ENCODE peak calls at places on chromosomes 13 and 19, in seven cellular contexts. C is AG10803; H is CD4-positive, CD25-positive, alpha-beta regulatory T cell; N is Caco-2; M is MG63; E is epithelial cell of esophagus; B is bronchial epithelial cell. U is an unnamed sample.

GRCh38 chr13:102326381-102327118 is 75.3 kb downstream of the FGF14 start:
- DNase-seq in C (no peak), H (no peak), N (no peak), M (no peak), E (no peak), B (no peak), U (no peak)

GRCh38 chr13:41596190-41596589 is 138.8 kb downstream of the RGCC start:
- DNase-seq in C (no peak), H (no peak), N (no peak), M (no peak), E (no peak), B (no peak), U (no peak)

GRCh38 chr13:31797154-31797775 is 57.9 kb downstream of the RXFP2 start:
- DNase-seq in C (peak; percentile 65), H (no peak), N (no peak), M (no peak), E (peak; percentile 30), B (peak; percentile 29), U (no peak)

GRCh38 chr13:109191422-109191821 is 562.0 kb downstream of the MYO16 start:
- DNase-seq in C (no peak), H (no peak), N (no peak), M (no peak), E (no peak), B (no peak), U (no peak)

GRCh38 chr13:113665582-113666323 is 1.3 kb upstream of the GRK1 start:
- DNase-seq in C (no peak), H (no peak), N (peak; percentile 30), M (no peak), E (no peak), B (no peak), U (no peak)

GRCh38 chr19:6126335-6126974 is 9.0 kb upstream of the ACSBG2 start:
- DNase-seq in C (peak; percentile 67), H (no peak), N (peak; percentile 66), M (peak; percentile 27), E (peak; percentile 83), B (peak; percentile 76), U (no peak)

GRCh38 chr13:70380809-70381208 is 272.6 kb upstream of the KLHL1 start:
- DNase-seq in C (no peak), H (no peak), N (no peak), M (no peak), E (no peak), B (no peak), U (no peak)

GRCh38 chr13:30026093-30026492 is 175.7 kb upstream of the UBL3 start:
- DNase-seq in C (peak; percentile 85), H (no peak), N (no peak), M (peak; percentile 89), E (peak; percentile 23), B (no peak), U (no peak)

GRCh38 chr19:6271721-6272410 is 7.9 kb downstream of the MLLT1 start:
- DNase-seq in C (peak; percentile 89), H (no peak), N (no peak), M (no peak), E (peak; percentile 31), B (no peak), U (no peak)

GRCh38 chr13:33379597-33379996 is 94.0 kb upstream of the STARD13 start:
- DNase-seq in C (no peak), H (no peak), N (no peak), M (no peak), E (no peak), B (no peak), U (no peak)

GRCh38 chr13:49052801-49053200 is 77.1 kb downstream of the FNDC3A start:
- DNase-seq in C (no peak), H (no peak), N (no peak), M (no peak), E (peak; percentile 24), B (no peak), U (no peak)
- H3K4me3 ChIP-seq in C (no peak overlapping the region), H (no peak overlapping the region), N (no peak overlapping the region), M (no peak overlapping the region), E (no peak overlapping the region), B (no peak overlapping the region), U (no peak overlapping the region)

DNA sequence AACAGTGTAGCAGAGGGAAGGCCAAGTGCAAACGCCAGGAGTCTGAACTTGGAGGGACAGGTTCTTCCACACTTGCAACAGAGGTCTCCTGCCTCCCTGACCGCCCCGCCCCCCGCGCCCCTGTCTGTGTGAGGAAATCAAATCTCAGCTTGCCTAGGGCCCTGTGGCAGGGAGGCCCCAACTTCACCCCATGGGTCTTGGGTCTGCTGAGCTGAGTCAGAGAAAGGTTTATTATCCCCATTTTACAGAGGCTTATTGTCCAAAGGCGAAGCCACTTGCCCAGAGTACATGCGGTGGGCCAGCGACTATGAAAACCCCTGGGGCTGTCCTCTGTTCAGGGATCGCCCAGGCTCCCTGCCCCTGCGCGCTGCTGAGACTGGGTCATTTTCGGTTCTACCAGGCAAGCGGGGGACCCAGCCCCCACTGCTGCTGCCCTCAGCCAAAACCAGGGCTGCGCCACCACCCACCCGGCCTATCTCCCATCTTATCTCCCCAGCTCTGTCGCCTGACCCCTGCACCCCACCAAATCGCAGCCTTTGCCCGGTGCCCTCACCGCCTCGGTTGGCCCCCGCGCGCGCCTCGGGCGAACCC is 956 bp upstream of the CERS4 start:
- DNase-seq in C (no peak), H (no peak), N (peak; percentile 41), M (no peak), E (no peak), B (no peak), U (no peak)
- H3K4me3 ChIP-seq in C (no peak overlapping the region), H (no peak overlapping the region), N (peak overlapping the region; percentile 27), M (peak overlapping the region; percentile 24), E (no peak overlapping the region), B (no peak overlapping the region), U (peak overlapping the region; percentile 53)

GRCh38 chr19:1001538-1002166 is 1.4 kb downstream of the GRIN3B start:
- DNase-seq in C (no peak), H (peak; percentile 55), N (no peak), M (no peak), E (peak; percentile 42), B (no peak), U (peak; percentile 43)
- H3K4me3 ChIP-seq in C (no peak overlapping the region), H (no peak overlapping the region), N (no peak overlapping the region), M (no peak overlapping the region), E (no peak overlapping the region), B (no peak overlapping the region), U (no peak overlapping the region)

GRCh38 chr13:44874886-44875630 is 114.2 kb downstream of the NUFIP1 start:
- DNase-seq in C (peak; percentile 56), H (no peak), N (no peak), M (peak; percentile 21), E (no peak), B (no peak), U (no peak)

GRCh38 chr13:44874176-44874575 is 115.1 kb downstream of the NUFIP1 start:
- DNase-seq in C (no peak), H (no peak), N (no peak), M (no peak), E (no peak), B (no peak), U (no peak)

GRCh38 chr13:44876782-44877324 is 112.4 kb downstream of the NUFIP1 start:
- DNase-seq in C (no peak), H (no peak), N (no peak), M (no peak), E (no peak), B (no peak), U (no peak)

GRCh38 chr13:44884076-44884729 is 105.1 kb downstream of the NUFIP1 start:
- DNase-seq in C (peak; percentile 84), H (no peak), N (no peak), M (peak; percentile 91), E (peak; percentile 54), B (peak; percentile 60), U (no peak)

GRCh38 chr13:44879452-44880058 is 109.7 kb downstream of the NUFIP1 start:
- DNase-seq in C (peak; percentile 75), H (no peak), N (peak; percentile 52), M (peak; percentile 30), E (peak; percentile 67), B (peak; percentile 55), U (no peak)
- H3K4me3 ChIP-seq in C (no peak overlapping the region), H (no peak overlapping the region), N (no peak overlapping the region), M (no peak overlapping the region), E (no peak overlapping the region), B (no peak overlapping the region), U (no peak overlapping the region)

GRCh38 chr13:50521750-50522149 is 321.7 kb downstream of the DLEU7 start:
- DNase-seq in C (peak; percentile 77), H (no peak), N (no peak), M (no peak), E (peak; percentile 27), B (peak; percentile 28), U (no peak)

GRCh38 chr13:50519866-50520265 is 323.6 kb downstream of the DLEU7 start:
- DNase-seq in C (no peak), H (no peak), N (no peak), M (no peak), E (peak; percentile 40), B (no peak), U (no peak)

GRCh38 chr13:50518131-50518530 is 325.4 kb downstream of the DLEU7 start:
- DNase-seq in C (no peak), H (no peak), N (no peak), M (no peak), E (no peak), B (no peak), U (no peak)

GRCh38 chr13:50521191-50521590 is 322.3 kb downstream of the DLEU7 start:
- DNase-seq in C (no peak), H (no peak), N (no peak), M (no peak), E (no peak), B (no peak), U (no peak)

DNA sequence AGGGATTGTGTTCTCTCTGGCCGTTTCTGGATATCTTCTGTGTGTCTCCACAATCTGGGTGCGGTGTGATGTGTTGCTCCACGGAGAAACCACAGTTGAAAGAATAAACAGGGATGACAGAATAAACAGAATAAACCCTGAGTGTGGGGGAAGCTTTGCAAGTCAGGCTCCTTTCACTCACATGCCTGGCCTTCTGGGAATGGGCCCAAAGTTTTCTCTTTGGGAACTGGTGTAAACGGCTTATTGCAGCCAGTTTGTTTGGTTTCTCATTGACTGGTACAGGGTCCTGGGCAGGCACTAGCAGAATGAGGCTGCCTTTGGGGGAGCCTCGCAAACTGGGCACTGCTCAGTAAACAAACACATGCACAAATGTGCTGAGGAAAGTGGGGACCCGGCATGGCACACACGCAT is 324.7 kb downstream of the DLEU7 start:
- DNase-seq in C (no peak), H (no peak), N (no peak), M (no peak), E (no peak), B (no peak), U (no peak)
- H3K4me3 ChIP-seq in C (no peak overlapping the region), H (no peak overlapping the region), N (no peak overlapping the region), M (no peak overlapping the region), E (no peak overlapping the region), B (no peak overlapping the region), U (no peak overlapping the region)

DNA sequence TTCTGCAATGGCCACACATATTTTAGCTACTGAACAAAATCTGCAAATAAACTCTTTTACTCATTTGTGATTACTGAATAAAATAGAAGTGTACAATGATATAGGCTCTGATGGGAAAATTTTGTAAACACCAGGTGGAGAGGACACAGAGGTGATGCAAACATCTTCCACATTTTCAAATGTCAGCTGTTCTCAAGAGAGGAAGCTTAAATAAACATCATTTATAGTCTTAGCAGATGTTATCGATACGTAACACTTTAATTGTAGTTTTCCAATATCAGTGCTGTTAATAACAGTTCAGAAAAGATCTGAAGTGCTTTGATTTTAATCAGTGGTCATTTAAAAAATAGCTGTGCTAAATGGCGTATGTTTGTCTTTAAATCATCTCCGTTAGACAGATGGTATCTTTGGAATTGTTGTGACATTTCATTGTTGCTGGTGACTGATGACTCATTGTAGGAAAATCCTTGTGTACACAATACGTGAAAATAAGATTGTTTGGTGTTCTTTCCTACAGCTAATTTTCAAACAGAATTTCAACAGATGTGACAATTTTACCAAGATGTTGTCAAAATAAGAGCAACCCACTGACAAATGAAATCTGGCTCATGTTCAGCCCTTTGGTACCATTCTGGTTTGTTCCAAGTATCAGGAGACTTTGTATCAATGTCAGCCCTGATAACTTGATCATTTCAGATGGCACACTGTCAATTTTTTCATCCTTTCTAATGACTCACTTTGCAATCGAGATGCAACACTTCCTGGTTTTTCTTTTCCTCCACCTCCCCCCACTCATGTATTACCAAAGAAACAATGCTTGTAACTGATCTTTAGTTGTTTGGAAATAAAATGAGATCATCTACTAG is 516.0 kb downstream of the DCT start:
- DNase-seq in C (peak; percentile 72), H (no peak), N (no peak), M (no peak), E (peak; percentile 25), B (peak; percentile 16), U (no peak)
- H3K4me3 ChIP-seq in C (no peak overlapping the region), H (no peak overlapping the region), N (no peak overlapping the region), M (no peak overlapping the region), E (no peak overlapping the region), B (no peak overlapping the region), U (no peak overlapping the region)

U was measured in effector memory CD4-positive, alpha-beta T cell.